ENCODE peak calls at places on chromosomes 1 and 21, in ten cellular contexts. One of them, this sample, is unnamed.

GRCh38 chr1:220928725-220929297 is 49.6 kb downstream of the HLX start:
- DNase-seq in GM23338: no peak
- DNase-seq in IMR-90: no peak
- DNase-seq in lower lobe of right lung: no peak
- DNase-seq in mammary epithelial cell: no peak
- DNase-seq in H9: no peak
- DNase-seq in trophoblast cell: no peak
- DNase-seq in GM23248: peak; percentile 31
- DNase-seq in breast epithelium: no peak
- DNase-seq in ovary: no peak
- DNase-seq in this sample: no peak

GRCh38 chr21:34511787-34512451 is at the start of gene KCNE1:
- DNase-seq in GM23338: no peak
- DNase-seq in IMR-90: no peak
- DNase-seq in lower lobe of right lung: peak; percentile 79
- DNase-seq in mammary epithelial cell: no peak
- DNase-seq in H9: no peak
- DNase-seq in trophoblast cell: no peak
- DNase-seq in GM23248: peak; percentile 63
- DNase-seq in breast epithelium: no peak
- DNase-seq in ovary: no peak
- DNase-seq in this sample: no peak

GRCh38 chr1:67724928-67725560 is 40.0 kb downstream of the GADD45A start:
- DNase-seq in GM23338: no peak
- DNase-seq in IMR-90: peak; percentile 85
- DNase-seq in lower lobe of right lung: no peak
- DNase-seq in mammary epithelial cell: peak; percentile 85
- DNase-seq in H9: no peak
- DNase-seq in trophoblast cell: no peak
- DNase-seq in GM23248: peak; percentile 88
- DNase-seq in breast epithelium: peak; percentile 89
- DNase-seq in ovary: no peak
- DNase-seq in this sample: no peak

GRCh38 chr1:208031932-208032320 is 121.0 kb upstream of the CD34 start:
- DNase-seq in GM23338: no peak
- DNase-seq in IMR-90: no peak
- DNase-seq in lower lobe of right lung: no peak
- DNase-seq in mammary epithelial cell: no peak
- DNase-seq in H9: no peak
- DNase-seq in trophoblast cell: no peak
- DNase-seq in GM23248: no peak
- DNase-seq in breast epithelium: no peak
- DNase-seq in ovary: no peak
- DNase-seq in this sample: no peak

GRCh38 chr1:43443197-43443946 is 10.4 kb downstream of the HYI start:
- DNase-seq in GM23338: no peak
- DNase-seq in IMR-90: no peak
- DNase-seq in lower lobe of right lung: no peak
- DNase-seq in mammary epithelial cell: no peak
- DNase-seq in H9: no peak
- DNase-seq in trophoblast cell: no peak
- DNase-seq in GM23248: no peak
- DNase-seq in breast epithelium: no peak
- DNase-seq in ovary: no peak
- DNase-seq in this sample: peak; percentile 29

GRCh38 chr1:225454067-225454618 is 26.3 kb upstream of the LBR start:
- DNase-seq in GM23338: no peak
- DNase-seq in IMR-90: peak; percentile 31
- DNase-seq in lower lobe of right lung: no peak
- DNase-seq in mammary epithelial cell: no peak
- DNase-seq in H9: no peak
- DNase-seq in trophoblast cell: no peak
- DNase-seq in GM23248: peak; percentile 36
- DNase-seq in breast epithelium: no peak
- DNase-seq in ovary: no peak
- DNase-seq in this sample: peak; percentile 13

GRCh38 chr1:214439352-214440119 is 111.9 kb downstream of the PTPN14 start:
- DNase-seq in GM23338: peak; percentile 59
- DNase-seq in IMR-90: peak; percentile 97
- DNase-seq in lower lobe of right lung: no peak
- DNase-seq in mammary epithelial cell: peak; percentile 99
- DNase-seq in H9: peak; percentile 49
- DNase-seq in trophoblast cell: peak; percentile 97
- DNase-seq in GM23248: no peak
- DNase-seq in breast epithelium: peak; percentile 64
- DNase-seq in ovary: peak; percentile 58
- DNase-seq in this sample: peak; percentile 67

GRCh38 chr1:111204211-111204883 is 3.9 kb upstream of the DENND2D start:
- DNase-seq in GM23338: no peak
- DNase-seq in IMR-90: no peak
- DNase-seq in lower lobe of right lung: peak; percentile 89
- DNase-seq in mammary epithelial cell: no peak
- DNase-seq in H9: no peak
- DNase-seq in trophoblast cell: no peak
- DNase-seq in GM23248: peak; percentile 39
- DNase-seq in breast epithelium: peak; percentile 41
- DNase-seq in ovary: peak; percentile 49
- DNase-seq in this sample: no peak

GRCh38 chr1:54814571-54814970 is 13.4 kb upstream of the TTC22 start:
- DNase-seq in GM23338: no peak
- DNase-seq in IMR-90: no peak
- DNase-seq in lower lobe of right lung: no peak
- DNase-seq in mammary epithelial cell: no peak
- DNase-seq in H9: no peak
- DNase-seq in trophoblast cell: no peak
- DNase-seq in GM23248: no peak
- DNase-seq in breast epithelium: peak; percentile 10
- DNase-seq in ovary: no peak
- DNase-seq in this sample: no peak

GRCh38 chr1:212488436-212489283 is 55.9 kb downstream of the NENF start:
- DNase-seq in GM23338: no peak
- DNase-seq in IMR-90: peak; percentile 97
- DNase-seq in lower lobe of right lung: no peak
- DNase-seq in mammary epithelial cell: peak; percentile 96
- DNase-seq in H9: no peak
- DNase-seq in trophoblast cell: peak; percentile 98
- DNase-seq in GM23248: peak; percentile 76
- DNase-seq in breast epithelium: peak; percentile 85
- DNase-seq in ovary: no peak
- DNase-seq in this sample: peak; percentile 48

GRCh38 chr1:192133350-192133950 is 24.8 kb upstream of the RGS18 start:
- DNase-seq in GM23338: no peak
- DNase-seq in IMR-90: peak; percentile 66
- DNase-seq in lower lobe of right lung: no peak
- DNase-seq in mammary epithelial cell: peak; percentile 55
- DNase-seq in H9: no peak
- DNase-seq in trophoblast cell: peak; percentile 12
- DNase-seq in GM23248: no peak
- DNase-seq in breast epithelium: no peak
- DNase-seq in ovary: no peak
- DNase-seq in this sample: no peak

DNA sequence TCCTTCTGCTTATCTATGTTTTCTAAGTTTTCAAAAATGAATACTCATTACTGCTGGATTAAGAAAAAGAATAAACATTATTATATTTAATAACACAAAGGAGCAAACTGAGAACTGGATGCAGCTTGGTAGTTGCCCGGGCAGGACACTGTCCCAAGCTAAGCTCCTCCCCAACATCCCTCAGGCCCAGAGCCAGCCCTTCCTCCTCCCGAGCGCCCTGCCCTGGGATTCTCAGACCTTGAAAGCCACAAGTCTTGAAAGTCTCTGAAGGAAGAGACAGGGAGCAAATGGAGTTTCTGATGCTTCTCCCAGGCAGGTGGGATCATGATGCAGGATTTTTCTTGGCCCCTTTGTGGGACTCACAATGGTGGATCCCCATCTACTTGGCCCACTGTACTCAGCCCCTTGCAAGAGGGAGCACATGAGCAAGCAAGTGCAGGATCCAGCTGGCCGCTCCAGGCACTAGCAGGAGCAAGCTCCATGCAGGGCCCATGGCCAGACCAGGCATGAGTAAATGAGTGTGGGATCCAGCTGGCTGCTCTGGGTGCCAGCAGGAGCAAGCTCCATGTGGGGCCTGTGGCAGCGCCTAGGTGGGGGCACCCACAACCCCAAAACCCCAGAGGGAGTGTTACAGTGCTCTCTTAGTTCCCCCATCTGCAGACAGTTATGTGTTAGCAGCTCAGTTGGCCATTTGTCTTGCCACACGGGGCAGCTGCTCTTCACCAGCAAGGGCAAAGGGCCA is 32.1 kb upstream of the RAB4A start:
- DNase-seq in GM23338: peak; percentile 30
- DNase-seq in IMR-90: no peak
- DNase-seq in lower lobe of right lung: no peak
- DNase-seq in mammary epithelial cell: peak; percentile 62
- DNase-seq in H9: no peak
- DNase-seq in trophoblast cell: no peak
- DNase-seq in GM23248: peak; percentile 59
- DNase-seq in breast epithelium: peak; percentile 53
- DNase-seq in ovary: peak; percentile 54
- DNase-seq in this sample: no peak
- H3K27ac ChIP-seq in GM23338: no peak overlapping the region
- H3K27ac ChIP-seq in IMR-90: no peak overlapping the region
- H3K27ac ChIP-seq in lower lobe of right lung: no peak overlapping the region
- H3K27ac ChIP-seq in mammary epithelial cell: peak overlapping the region; percentile 87
- H3K27ac ChIP-seq in H9: no peak overlapping the region
- H3K27ac ChIP-seq in trophoblast cell: no peak overlapping the region
- H3K27ac ChIP-seq in GM23248: no peak overlapping the region
- H3K27ac ChIP-seq in breast epithelium: peak overlapping the region; percentile 5
- H3K27ac ChIP-seq in ovary: no peak overlapping the region
- H3K27ac ChIP-seq in this sample: no peak overlapping the region

GRCh38 chr1:101182627-101183387 is 54.0 kb upstream of the S1PR1 start:
- DNase-seq in GM23338: no peak
- DNase-seq in IMR-90: no peak
- DNase-seq in lower lobe of right lung: no peak
- DNase-seq in mammary epithelial cell: no peak
- DNase-seq in H9: no peak
- DNase-seq in trophoblast cell: no peak
- DNase-seq in GM23248: no peak
- DNase-seq in breast epithelium: no peak
- DNase-seq in ovary: no peak
- DNase-seq in this sample: no peak

GRCh38 chr1:101183388-101183699 is 53.5 kb upstream of the S1PR1 start:
- DNase-seq in GM23338: no peak
- DNase-seq in IMR-90: peak; percentile 28
- DNase-seq in lower lobe of right lung: no peak
- DNase-seq in mammary epithelial cell: peak; percentile 8
- DNase-seq in H9: no peak
- DNase-seq in trophoblast cell: no peak
- DNase-seq in GM23248: no peak
- DNase-seq in breast epithelium: no peak
- DNase-seq in ovary: no peak
- DNase-seq in this sample: no peak

GRCh38 chr1:101188311-101188710 is 48.5 kb upstream of the S1PR1 start:
- DNase-seq in GM23338: no peak
- DNase-seq in IMR-90: peak; percentile 65
- DNase-seq in lower lobe of right lung: no peak
- DNase-seq in mammary epithelial cell: peak; percentile 13
- DNase-seq in H9: no peak
- DNase-seq in trophoblast cell: no peak
- DNase-seq in GM23248: peak; percentile 17
- DNase-seq in breast epithelium: no peak
- DNase-seq in ovary: no peak
- DNase-seq in this sample: no peak

GRCh38 chr1:101187287-101187686 is 49.5 kb upstream of the S1PR1 start:
- DNase-seq in GM23338: no peak
- DNase-seq in IMR-90: peak; percentile 72
- DNase-seq in lower lobe of right lung: no peak
- DNase-seq in mammary epithelial cell: no peak
- DNase-seq in H9: no peak
- DNase-seq in trophoblast cell: no peak
- DNase-seq in GM23248: peak; percentile 43
- DNase-seq in breast epithelium: no peak
- DNase-seq in ovary: no peak
- DNase-seq in this sample: no peak

GRCh38 chr1:101185421-101185820 is 51.4 kb upstream of the S1PR1 start:
- DNase-seq in GM23338: no peak
- DNase-seq in IMR-90: peak; percentile 62
- DNase-seq in lower lobe of right lung: no peak
- DNase-seq in mammary epithelial cell: no peak
- DNase-seq in H9: no peak
- DNase-seq in trophoblast cell: no peak
- DNase-seq in GM23248: no peak
- DNase-seq in breast epithelium: no peak
- DNase-seq in ovary: no peak
- DNase-seq in this sample: no peak
- H3K4me1 ChIP-seq in GM23338: no peaks in the 10 kb centered on the region
- H3K4me1 ChIP-seq in IMR-90: peaks cover 12% of the 10 kb centered on the region
- H3K4me1 ChIP-seq in lower lobe of right lung: peaks cover 22% of the 10 kb centered on the region
- H3K4me1 ChIP-seq in mammary epithelial cell: peaks cover 22% of the 10 kb centered on the region
- H3K4me1 ChIP-seq in H9: no peaks in the 10 kb centered on the region
- H3K4me1 ChIP-seq in trophoblast cell: no peaks in the 10 kb centered on the region
- H3K4me1 ChIP-seq in GM23248: peaks cover 23% of the 10 kb centered on the region
- H3K4me1 ChIP-seq in breast epithelium: no peaks in the 10 kb centered on the region
- H3K4me1 ChIP-seq in ovary: peaks cover 1% of the 10 kb centered on the region
- H3K4me1 ChIP-seq in this sample: no peaks in the 10 kb centered on the region

DNA sequence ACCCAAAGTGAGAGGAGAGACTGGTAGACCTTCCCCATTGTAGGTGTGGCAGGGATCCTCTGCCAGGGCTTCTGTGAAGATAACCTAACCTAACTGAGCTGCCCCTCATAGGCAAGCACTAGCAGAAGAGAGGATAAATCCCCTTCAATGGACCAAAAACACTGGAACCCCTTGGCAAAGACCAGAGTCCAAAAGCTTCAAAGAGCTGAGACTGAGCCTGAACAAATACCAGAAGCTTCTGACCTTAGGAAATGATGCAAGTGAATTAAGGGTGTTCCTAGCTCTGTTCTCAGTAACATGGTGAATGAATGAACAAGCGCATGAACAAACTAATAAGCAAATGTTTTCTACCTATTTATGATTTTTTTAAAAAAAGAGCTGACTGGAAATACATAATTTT is 123.2 kb downstream of the RRAGC start:
- DNase-seq in GM23338: no peak
- DNase-seq in IMR-90: no peak
- DNase-seq in lower lobe of right lung: no peak
- DNase-seq in mammary epithelial cell: no peak
- DNase-seq in H9: no peak
- DNase-seq in trophoblast cell: no peak
- DNase-seq in GM23248: no peak
- DNase-seq in breast epithelium: no peak
- DNase-seq in ovary: no peak
- DNase-seq in this sample: no peak
- H3K27me3 ChIP-seq in GM23338: no peaks in the 10 kb centered on the region
- H3K27me3 ChIP-seq in IMR-90: peaks cover 1% of the 10 kb centered on the region
- H3K27me3 ChIP-seq in lower lobe of right lung: peaks cover 8% of the 10 kb centered on the region
- H3K27me3 ChIP-seq in mammary epithelial cell: no peaks in the 10 kb centered on the region
- H3K27me3 ChIP-seq in H9: no peaks in the 10 kb centered on the region
- H3K27me3 ChIP-seq in trophoblast cell: no peaks in the 10 kb centered on the region
- H3K27me3 ChIP-seq in GM23248: no peaks in the 10 kb centered on the region
- H3K27me3 ChIP-seq in breast epithelium: no peaks in the 10 kb centered on the region
- H3K27me3 ChIP-seq in ovary: no peaks in the 10 kb centered on the region
- H3K27me3 ChIP-seq in this sample: no peaks in the 10 kb centered on the region

DNA sequence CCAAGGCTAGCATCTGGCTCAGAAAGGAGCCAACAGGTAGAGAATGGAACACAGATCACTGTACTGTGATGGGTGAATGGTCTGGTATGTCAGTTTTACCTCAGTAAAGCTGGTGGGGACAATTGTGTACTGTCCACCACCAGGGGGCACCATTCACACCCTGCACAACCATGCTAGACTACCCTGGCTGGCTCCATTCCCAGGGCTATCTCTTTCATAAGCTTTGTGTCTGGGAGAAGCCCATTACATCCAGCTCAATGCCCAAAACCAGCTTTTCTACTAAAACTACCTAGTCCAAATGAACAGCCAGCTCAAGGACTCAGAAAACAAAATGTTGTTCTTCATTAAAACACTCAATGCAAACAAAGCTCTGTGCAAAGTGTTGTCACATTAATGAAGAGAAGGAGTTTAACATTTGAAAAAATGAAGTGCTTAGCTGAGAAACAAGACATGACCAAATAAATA is 62.0 kb upstream of the RASAL2 start:
- DNase-seq in GM23338: peak; percentile 92
- DNase-seq in IMR-90: peak; percentile 93
- DNase-seq in lower lobe of right lung: peak; percentile 82
- DNase-seq in mammary epithelial cell: peak; percentile 71
- DNase-seq in H9: peak; percentile 81
- DNase-seq in trophoblast cell: peak; percentile 75
- DNase-seq in GM23248: peak; percentile 96
- DNase-seq in breast epithelium: peak; percentile 82
- DNase-seq in ovary: peak; percentile 90
- DNase-seq in this sample: peak; percentile 92
- H3K27ac ChIP-seq in GM23338: no peak overlapping the region
- H3K27ac ChIP-seq in IMR-90: no peak overlapping the region
- H3K27ac ChIP-seq in lower lobe of right lung: no peak overlapping the region
- H3K27ac ChIP-seq in mammary epithelial cell: no peak overlapping the region
- H3K27ac ChIP-seq in H9: no peak overlapping the region
- H3K27ac ChIP-seq in trophoblast cell: no peak overlapping the region
- H3K27ac ChIP-seq in GM23248: no peak overlapping the region
- H3K27ac ChIP-seq in breast epithelium: no peak overlapping the region
- H3K27ac ChIP-seq in ovary: no peak overlapping the region
- H3K27ac ChIP-seq in this sample: no peak overlapping the region

This sample was measured in endodermal cell.